ENCODE peak calls at places on chromosomes 11 and 22, in eight cellular contexts. A is HCT116, W is LoVo, D is SW480, R is NCI-H1930, B is GM04503, S is HT1080, V is uterus. E is an unnamed sample.

GRCh38 chr11:45794169-45794568 is 10.8 kb upstream of the SLC35C1 start:
- DNase-seq in R (no peak), W (no peak), V (no peak), B (no peak), S (no peak), D (no peak), A (no peak), E (no peak)

GRCh38 chr11:62552465-62552782 is 5.8 kb upstream of the AHNAK start:
- DNase-seq in R (no peak), D (no peak), S (peak), V (no peak), W (no peak), B (no peak), A (no peak), E (no peak)

GRCh38 chr11:120336641-120337132 is 474 bp downstream of the ARHGEF12 start:
- DNase-seq in W (no peak), A (no peak), S (peak), R (no peak), B (no peak), V (peak), D (peak), E (no peak)

GRCh38 chr11:72673284-72673942 is 809 bp downstream of the PDE2A start:
- DNase-seq in D (no peak), B (no peak), R (no peak), W (no peak), V (no peak), A (no peak), S (no peak), E (no peak)

GRCh38 chr11:47104337-47104950 is 72.2 kb downstream of the ARFGAP2 start:
- DNase-seq in V (no peak), D (no peak), S (no peak), A (no peak), R (no peak), B (peak), W (no peak), E (no peak)

GRCh38 chr11:69585385-69585784 is 55.6 kb upstream of the CCND1 start:
- DNase-seq in R (no peak), V (no peak), A (no peak), S (no peak), B (no peak), W (no peak), D (no peak), E (no peak)

GRCh38 chr11:100546714-100547113 is 140.4 kb upstream of the ARHGAP42 start:
- DNase-seq in A (peak), V (no peak), D (peak), W (peak), R (no peak), B (no peak), S (peak), E (no peak)

GRCh38 chr11:111021131-111021530 is 224.4 kb upstream of the POU2AF2 start:
- DNase-seq in S (no peak), R (no peak), W (no peak), V (no peak), B (no peak), D (no peak), A (no peak), E (no peak)

GRCh38 chr11:109856958-109857357 is 236.2 kb upstream of the ZC3H12C start:
- DNase-seq in B (no peak), V (no peak), S (no peak), R (no peak), W (no peak), A (no peak), D (no peak), E (no peak)

GRCh38 chr11:65334696-65335295 is 1.1 kb downstream of the DPF2 start:
- DNase-seq in S (no peak), B (no peak), W (no peak), V (no peak), R (no peak), D (no peak), A (no peak), E (no peak)

GRCh38 chr11:69211540-69212120 is 55.9 kb downstream of the SMIM38 start:
- DNase-seq in B (no peak), D (no peak), A (no peak), S (no peak), W (no peak), R (no peak), V (no peak), E (no peak)

GRCh38 chr11:10139656-10140055 is 154.4 kb downstream of the SBF2 start:
- DNase-seq in B (peak), A (no peak), D (no peak), S (peak), V (no peak), R (no peak), W (peak), E (no peak)

GRCh38 chr11:45182902-45183301 is 36.5 kb downstream of the PRDM11 start:
- DNase-seq in A (peak), B (no peak), W (peak), D (peak), S (peak), R (peak), V (peak), E (no peak)

GRCh38 chr22:43053176-43053575 is 36.0 kb downstream of the TTLL1 start:
- DNase-seq in D (no peak), V (no peak), S (no peak), W (no peak), A (no peak), R (no peak), B (no peak), E (no peak)

GRCh38 chr22:30492144-30492543 is 13.4 kb downstream of the SEC14L4 start:
- DNase-seq in W (no peak), A (no peak), S (no peak), R (no peak), V (no peak), B (no peak), D (no peak), E (no peak)

GRCh38 chr11:33668468-33668825 is 32.2 kb downstream of the C11orf91 start:
- DNase-seq in R (no peak), S (no peak), B (no peak), V (no peak), W (no peak), A (no peak), D (no peak), E (no peak)

GRCh38 chr11:73210916-73211667 is 7.0 kb upstream of the P2RY2 start:
- DNase-seq in A (no peak), R (no peak), S (no peak), V (no peak), W (no peak), D (no peak), B (no peak), E (no peak)

GRCh38 chr11:123569387-123569786 is 85.0 kb downstream of the SCN3B start:
- DNase-seq in B (no peak), R (no peak), W (no peak), S (no peak), A (no peak), D (no peak), V (no peak), E (no peak)

GRCh38 chr22:49960967-49961600 is 512 bp downstream of the PIM3 start:
- DNase-seq in S (peak), V (peak), W (no peak), R (peak), D (no peak), B (no peak), A (no peak), E (no peak)

GRCh38 chr11:57460017-57460755 is at the start of gene RTN4RL2:
- DNase-seq in V (no peak), B (no peak), D (peak), A (peak), W (peak), S (peak), R (peak), E (peak)

GRCh38 chr11:3077174-3077839 is 20.1 kb upstream of the CARS1 start:
- DNase-seq in W (no peak), V (no peak), R (no peak), S (no peak), B (no peak), A (no peak), D (no peak), E (peak)

GRCh38 chr11:118834428-118835028 is 43.6 kb upstream of the DDX6 start:
- DNase-seq in B (no peak), A (no peak), W (no peak), S (no peak), R (no peak), V (no peak), D (no peak), E (no peak)

GRCh38 chr11:68928481-68928880 is 24.8 kb downstream of the IGHMBP2 start:
- DNase-seq in B (no peak), S (no peak), D (no peak), R (no peak), A (no peak), W (no peak), V (no peak), E (no peak)